ENCODE peak calls at places on chromosomes 4 and X, in four cellular contexts. One of them, this sample, is unnamed.

GRCh38 chrX:147917700-147918694 is 6.3 kb downstream of the FMR1 start:
- DNase-seq in neural progenitor cell: no peak
- DNase-seq in HCT116: no peak
- DNase-seq in GM23248: peak; percentile 55
- DNase-seq in this sample: no peak

GRCh38 chr4:29423836-29424721 is 1296.1 kb upstream of the PCDH7 start:
- DNase-seq in neural progenitor cell: no peak
- DNase-seq in HCT116: peak; percentile 29
- DNase-seq in GM23248: peak; percentile 72
- DNase-seq in this sample: peak; percentile 48

GRCh38 chr4:113781439-113782040 is 20.0 kb upstream of the CAMK2D start:
- DNase-seq in neural progenitor cell: peak; percentile 14
- DNase-seq in HCT116: no peak
- DNase-seq in GM23248: peak; percentile 56
- DNase-seq in this sample: peak; percentile 45

GRCh38 chr4:106268731-106269272 is 47.2 kb downstream of the TBCK start:
- DNase-seq in neural progenitor cell: no peak
- DNase-seq in HCT116: no peak
- DNase-seq in GM23248: no peak
- DNase-seq in this sample: no peak

GRCh38 chrX:19566359-19567141 is 51.2 kb upstream of the MAP3K15 start:
- DNase-seq in neural progenitor cell: no peak
- DNase-seq in HCT116: no peak
- DNase-seq in GM23248: peak; percentile 36
- DNase-seq in this sample: no peak

GRCh38 chr4:120009731-120010130 is 56.9 kb downstream of the MAD2L1 start:
- DNase-seq in neural progenitor cell: no peak
- DNase-seq in HCT116: no peak
- DNase-seq in GM23248: peak; percentile 94
- DNase-seq in this sample: peak; percentile 15

GRCh38 chr4:151417164-151417571 is 8.2 kb downstream of the FHIP1A start:
- DNase-seq in neural progenitor cell: peak; percentile 24
- DNase-seq in HCT116: no peak
- DNase-seq in GM23248: no peak
- DNase-seq in this sample: no peak

GRCh38 chrX:66684196-66684595 is 45.3 kb upstream of the EDA2R start:
- DNase-seq in neural progenitor cell: no peak
- DNase-seq in HCT116: no peak
- DNase-seq in GM23248: peak; percentile 37
- DNase-seq in this sample: no peak

GRCh38 chr4:866761-867390 is 40.9 kb upstream of the CPLX1 start:
- DNase-seq in neural progenitor cell: no peak
- DNase-seq in HCT116: no peak
- DNase-seq in GM23248: no peak
- DNase-seq in this sample: no peak

GRCh38 chr4:1250921-1251772 is 2.2 kb upstream of the CTBP1 start:
- DNase-seq in neural progenitor cell: no peak
- DNase-seq in HCT116: no peak
- DNase-seq in GM23248: no peak
- DNase-seq in this sample: peak; percentile 2

GRCh38 chr4:144645102-144645469 is 870 bp upstream of the HHIP start:
- DNase-seq in neural progenitor cell: peak; percentile 15
- DNase-seq in HCT116: no peak
- DNase-seq in GM23248: no peak
- DNase-seq in this sample: peak; percentile 14

GRCh38 chrX:45011131-45011530 is 138.1 kb downstream of the KDM6A start:
- DNase-seq in neural progenitor cell: no peak
- DNase-seq in HCT116: no peak
- DNase-seq in GM23248: peak; percentile 78
- DNase-seq in this sample: no peak

GRCh38 chr4:123340381-123340701 is 56.3 kb upstream of the SPRY1 start:
- DNase-seq in neural progenitor cell: no peak
- DNase-seq in HCT116: peak; percentile 34
- DNase-seq in GM23248: peak; percentile 93
- DNase-seq in this sample: peak; percentile 39

GRCh38 chr4:145927055-145927454 is 11.6 kb downstream of the ZNF827 start:
- DNase-seq in neural progenitor cell: no peak
- DNase-seq in HCT116: no peak
- DNase-seq in GM23248: no peak
- DNase-seq in this sample: no peak

GRCh38 chr4:160009656-160010493 is 907.0 kb downstream of the RAPGEF2 start:
- DNase-seq in neural progenitor cell: no peak
- DNase-seq in HCT116: no peak
- DNase-seq in GM23248: no peak
- DNase-seq in this sample: no peak

GRCh38 chrX:44874481-44875184 is 1.6 kb downstream of the KDM6A start:
- DNase-seq in neural progenitor cell: peak; percentile 48
- DNase-seq in HCT116: no peak
- DNase-seq in GM23248: peak; percentile 66
- DNase-seq in this sample: peak; percentile 32

GRCh38 chr4:30836231-30836630 is 116.1 kb downstream of the PCDH7 start:
- DNase-seq in neural progenitor cell: no peak
- DNase-seq in HCT116: no peak
- DNase-seq in GM23248: no peak
- DNase-seq in this sample: no peak

GRCh38 chrX:115960440-115961084 is 210.0 kb upstream of the AGTR2 start:
- DNase-seq in neural progenitor cell: no peak
- DNase-seq in HCT116: no peak
- DNase-seq in GM23248: no peak
- DNase-seq in this sample: peak; percentile 46

GRCh38 chr4:74449571-74450297 is 4.8 kb downstream of the AREG start:
- DNase-seq in neural progenitor cell: no peak
- DNase-seq in HCT116: no peak
- DNase-seq in GM23248: peak; percentile 55
- DNase-seq in this sample: no peak

GRCh38 chr4:3766207-3766790 is at the start of gene ADRA2C:
- DNase-seq in neural progenitor cell: peak; percentile 68
- DNase-seq in HCT116: no peak
- DNase-seq in GM23248: peak; percentile 59
- DNase-seq in this sample: peak; percentile 79

GRCh38 chrX:38426785-38427184 is 74.4 kb downstream of the OTC start:
- DNase-seq in neural progenitor cell: no peak
- DNase-seq in HCT116: no peak
- DNase-seq in GM23248: peak; percentile 5
- DNase-seq in this sample: peak; percentile 11

GRCh38 chrX:133045986-133046385 is 50.9 kb downstream of the USP26 start:
- DNase-seq in neural progenitor cell: peak; percentile 37
- DNase-seq in HCT116: peak; percentile 10
- DNase-seq in GM23248: peak; percentile 15
- DNase-seq in this sample: peak; percentile 27

GRCh38 chr4:17336524-17336941 is 175.4 kb downstream of the QDPR start:
- DNase-seq in neural progenitor cell: no peak
- DNase-seq in HCT116: peak; percentile 78
- DNase-seq in GM23248: no peak
- DNase-seq in this sample: no peak

GRCh38 chrX:115616943-115617563 is 56.1 kb downstream of the PLS3 start:
- DNase-seq in neural progenitor cell: no peak
- DNase-seq in HCT116: peak; percentile 66
- DNase-seq in GM23248: peak; percentile 76
- DNase-seq in this sample: peak; percentile 10

GRCh38 chr4:16196482-16197393 is 29.5 kb downstream of the TAPT1 start:
- DNase-seq in neural progenitor cell: peak; percentile 76
- DNase-seq in HCT116: peak; percentile 38
- DNase-seq in GM23248: peak; percentile 87
- DNase-seq in this sample: peak; percentile 67

GRCh38 chr4:56468097-56468422 is 643 bp downstream of the SRP72 start:
- DNase-seq in neural progenitor cell: peak; percentile 51
- DNase-seq in HCT116: peak; percentile 31
- DNase-seq in GM23248: peak; percentile 73
- DNase-seq in this sample: peak; percentile 66

GRCh38 chr4:48343035-48343434 is 1.7 kb downstream of the SLAIN2 start:
- DNase-seq in neural progenitor cell: peak; percentile 10
- DNase-seq in HCT116: no peak
- DNase-seq in GM23248: peak; percentile 38
- DNase-seq in this sample: no peak

GRCh38 chr4:5708171-5708828 is at the start of gene EVC2:
- DNase-seq in neural progenitor cell: peak; percentile 71
- DNase-seq in HCT116: no peak
- DNase-seq in GM23248: peak; percentile 87
- DNase-seq in this sample: peak; percentile 70

GRCh38 chr4:102285831-102286230 is 59.5 kb downstream of the SLC39A8 start:
- DNase-seq in neural progenitor cell: no peak
- DNase-seq in HCT116: no peak
- DNase-seq in GM23248: peak; percentile 27
- DNase-seq in this sample: no peak

GRCh38 chr4:4574792-4575191 is 32.9 kb upstream of the STX18 start:
- DNase-seq in neural progenitor cell: peak; percentile 28
- DNase-seq in HCT116: peak; percentile 10
- DNase-seq in GM23248: peak; percentile 86
- DNase-seq in this sample: peak; percentile 87

GRCh38 chr4:140099993-140100392 is 54.0 kb downstream of the MAML3 start:
- DNase-seq in neural progenitor cell: no peak
- DNase-seq in HCT116: no peak
- DNase-seq in GM23248: no peak
- DNase-seq in this sample: no peak

DNA sequence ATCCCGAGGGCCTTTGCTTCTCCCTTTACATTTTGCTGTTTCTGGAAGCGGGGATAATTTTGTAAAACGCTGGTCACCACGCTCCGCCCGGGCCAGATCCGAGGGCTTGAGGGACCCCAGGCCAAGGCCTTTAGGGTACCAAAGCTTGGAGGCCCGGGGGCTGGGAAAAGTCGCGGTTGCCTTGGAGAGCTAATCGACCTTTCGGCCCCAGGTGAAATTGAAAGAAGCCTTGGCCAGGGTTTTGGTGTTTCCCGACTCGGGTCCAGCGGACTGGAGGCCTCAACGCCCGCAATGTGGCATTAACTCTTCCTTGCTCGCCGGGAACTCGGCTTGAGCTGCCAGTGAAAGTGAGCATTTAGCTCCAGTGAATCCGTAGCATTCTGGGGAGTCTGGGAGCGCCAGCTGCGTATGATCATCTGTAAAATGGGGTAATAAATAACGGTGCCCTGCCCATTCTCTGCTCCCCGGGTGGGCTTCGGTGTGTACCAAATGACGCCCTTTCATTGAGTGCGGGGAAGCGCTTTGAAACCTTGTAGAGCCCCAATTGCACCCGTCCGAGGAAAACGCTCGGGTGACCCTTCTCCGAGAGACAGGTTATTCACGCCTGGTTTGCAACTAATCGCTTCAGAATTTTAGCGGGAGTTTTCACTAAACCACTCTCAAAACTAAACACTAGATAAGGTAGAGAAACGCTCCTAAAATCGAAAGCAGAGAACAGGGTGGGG is 4.4 kb downstream of the NKX3-2 start:
- DNase-seq in neural progenitor cell: no peak
- DNase-seq in HCT116: no peak
- DNase-seq in GM23248: no peak
- DNase-seq in this sample: no peak
- TF ChIP-seq EZH2 in neural progenitor cell: peak; percentile 30
- TF ChIP-seq EZH2 in HCT116: no peak
- TF ChIP-seq EZH2 in GM23248: no peak
- TF ChIP-seq EZH2 in this sample: peak; percentile 65

DNA sequence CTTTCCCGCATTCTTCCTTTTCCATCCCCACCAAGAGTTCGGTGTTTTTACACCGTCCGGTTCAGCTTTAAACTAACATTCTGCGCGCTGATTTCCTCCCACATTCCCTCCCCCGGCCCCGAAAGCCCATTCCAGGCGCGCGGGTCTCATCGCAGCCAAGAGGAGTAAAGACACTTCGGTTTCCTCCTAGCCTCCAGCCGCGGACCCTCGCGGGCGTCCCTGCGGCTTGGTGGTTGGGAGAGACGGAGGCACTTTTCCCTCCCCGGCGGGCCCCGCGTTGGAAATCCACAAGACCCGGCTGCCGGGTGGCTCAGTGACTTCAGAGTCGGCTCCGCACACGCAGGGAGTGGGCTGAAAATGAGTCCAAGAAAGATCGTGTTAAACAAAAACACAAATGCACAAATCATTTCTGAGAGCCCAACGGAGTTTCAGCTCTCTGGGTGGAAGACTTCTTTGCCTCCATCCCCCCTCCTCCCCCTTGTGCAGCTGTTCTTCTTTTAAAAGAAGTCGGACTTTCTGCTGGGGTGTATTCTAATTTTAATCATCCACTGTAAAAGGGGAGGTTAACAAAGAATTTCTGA is 2.0 kb upstream of the ARX start:
- DNase-seq in neural progenitor cell: peak; percentile 75
- DNase-seq in HCT116: no peak
- DNase-seq in GM23248: no peak
- DNase-seq in this sample: no peak
- TF ChIP-seq EZH2 in neural progenitor cell: peak; percentile 93
- TF ChIP-seq EZH2 in HCT116: no peak
- TF ChIP-seq EZH2 in GM23248: peak; percentile 30
- TF ChIP-seq EZH2 in this sample: peak; percentile 100

GRCh38 chr4:24799544-24800272 is 4.3 kb downstream of the SOD3 start:
- DNase-seq in neural progenitor cell: peak; percentile 47
- DNase-seq in HCT116: no peak
- DNase-seq in GM23248: peak; percentile 56
- DNase-seq in this sample: no peak
- TF ChIP-seq EZH2 in neural progenitor cell: peak; percentile 82
- TF ChIP-seq EZH2 in HCT116: no peak
- TF ChIP-seq EZH2 in GM23248: no peak
- TF ChIP-seq EZH2 in this sample: no peak

DNA sequence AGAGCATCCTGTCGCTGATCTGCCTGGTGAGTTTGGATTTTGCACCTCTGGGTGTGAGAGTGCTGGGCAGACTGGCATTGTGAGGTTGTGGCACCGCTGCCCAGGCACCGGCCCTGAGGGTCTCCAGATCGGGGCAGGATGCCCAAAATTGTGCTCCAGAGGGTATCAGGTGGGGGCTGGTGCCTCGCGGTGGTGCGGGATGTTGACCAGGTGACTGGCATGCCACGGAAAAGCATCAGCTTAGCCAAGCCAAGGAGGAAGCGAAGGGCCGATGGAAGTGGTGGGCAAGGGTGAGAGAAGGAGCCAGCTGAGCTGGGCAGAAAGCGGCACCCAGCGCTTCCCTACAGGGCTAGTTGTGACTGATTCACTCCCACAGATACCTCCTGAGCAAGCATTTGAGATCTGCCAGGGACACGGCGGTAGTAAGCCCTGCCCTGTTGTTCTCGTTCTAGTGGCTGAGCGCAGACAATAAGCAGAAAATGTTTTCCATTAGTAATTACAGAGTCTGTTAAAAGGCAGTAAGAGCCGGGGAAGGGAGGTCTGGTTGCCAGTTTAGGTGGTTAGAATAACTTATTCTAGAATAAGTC is 809 bp downstream of the ZFP92 start:
- DNase-seq in neural progenitor cell: peak; percentile 43
- DNase-seq in HCT116: no peak
- DNase-seq in GM23248: peak; percentile 23
- DNase-seq in this sample: no peak
- TF ChIP-seq EZH2 in neural progenitor cell: no peak
- TF ChIP-seq EZH2 in HCT116: no peak
- TF ChIP-seq EZH2 in GM23248: no peak
- TF ChIP-seq EZH2 in this sample: no peak

GRCh38 chr4:173518419-173519102 is 11.5 kb downstream of the HAND2 start:
- DNase-seq in neural progenitor cell: peak; percentile 47
- DNase-seq in HCT116: no peak
- DNase-seq in GM23248: no peak
- DNase-seq in this sample: peak; percentile 36
- TF ChIP-seq EZH2 in neural progenitor cell: peak; percentile 87
- TF ChIP-seq EZH2 in HCT116: no peak
- TF ChIP-seq EZH2 in GM23248: no peak
- TF ChIP-seq EZH2 in this sample: no peak